ENCODE peak calls at places on chromosomes 11 and 22, in six cellular contexts. Q is foreskin fibroblast, Z is astrocyte of the spinal cord, P is GM13976, V is BJ, K is chondrocyte. X is an unnamed sample.

GRCh38 chr11:115636686-115637555 is 132.7 kb upstream of the CADM1 start:
- DNase-seq in Q (no peak), Z (no peak), P (no peak), V (no peak), K (no peak), X (no peak)

GRCh38 chr11:19953909-19954308 is 206.4 kb downstream of the DBX1 start:
- DNase-seq in Q (peak; percentile 70), Z (peak; percentile 94), P (no peak), V (no peak), K (no peak), X (no peak)

GRCh38 chr11:1341928-1342524 is 32.6 kb upstream of the TOLLIP start:
- DNase-seq in Q (peak; percentile 19), Z (no peak), P (no peak), V (no peak), K (no peak), X (no peak)

GRCh38 chr22:26318975-26319374 is 110.1 kb upstream of the ASPHD2 start:
- DNase-seq in Q (peak; percentile 22), Z (no peak), P (no peak), V (no peak), K (no peak), X (no peak)

GRCh38 chr11:69321877-69322350 is 28.0 kb downstream of the MYEOV start:
- DNase-seq in Q (peak; percentile 95), Z (peak; percentile 93), P (no peak), V (peak; percentile 82), K (peak; percentile 47), X (peak; percentile 27)

GRCh38 chr11:83220279-83220678 is 26.8 kb downstream of the ANKRD42 start:
- DNase-seq in Q (no peak), Z (no peak), P (no peak), V (no peak), K (no peak), X (no peak)

GRCh38 chr11:41985799-41986198 is 526.3 kb upstream of the LRRC4C start:
- DNase-seq in Q (no peak), Z (no peak), P (no peak), V (no peak), K (no peak), X (no peak)

GRCh38 chr22:44382461-44383038 is 69.8 kb upstream of the SHISAL1 start:
- DNase-seq in Q (no peak), Z (peak; percentile 10), P (no peak), V (no peak), K (peak; percentile 82), X (no peak)

GRCh38 chr11:82756765-82757650 is 23.3 kb upstream of the FAM181B start:
- DNase-seq in Q (no peak), Z (no peak), P (no peak), V (no peak), K (no peak), X (no peak)

GRCh38 chr11:122803716-122804115 is 34.6 kb upstream of the CRTAM start:
- DNase-seq in Q (no peak), Z (no peak), P (no peak), V (no peak), K (no peak), X (no peak)

GRCh38 chr22:29069476-29069875 is 3.4 kb upstream of the KREMEN1 start:
- DNase-seq in Q (no peak), Z (no peak), P (no peak), V (no peak), K (no peak), X (no peak)

GRCh38 chr11:83326326-83326725 is 40.2 kb upstream of the CCDC90B start:
- DNase-seq in Q (no peak), Z (no peak), P (no peak), V (no peak), K (no peak), X (no peak)

GRCh38 chr11:58579192-58580129 is 598 bp downstream of the ZFP91 start:
- DNase-seq in Q (peak; percentile 87), Z (peak; percentile 90), P (peak; percentile 72), V (peak; percentile 34), K (peak; percentile 96), X (peak; percentile 80)

GRCh38 chr11:103683581-103683980 is 352.9 kb upstream of the DDI1 start:
- DNase-seq in Q (no peak), Z (peak; percentile 46), P (no peak), V (no peak), K (no peak), X (no peak)

GRCh38 chr11:16896716-16897115 is 117.5 kb downstream of the PLEKHA7 start:
- DNase-seq in Q (no peak), Z (no peak), P (no peak), V (no peak), K (no peak), X (no peak)

GRCh38 chr22:41910599-41911291 is 4.1 kb downstream of the SHISA8 start:
- DNase-seq in Q (peak; percentile 20), Z (no peak), P (no peak), V (no peak), K (no peak), X (no peak)

GRCh38 chr11:106503901-106504300 is 426.4 kb downstream of the AASDHPPT start:
- DNase-seq in Q (no peak), Z (peak; percentile 9), P (no peak), V (no peak), K (no peak), X (no peak)

GRCh38 chr22:50715250-50715649 is 22.8 kb upstream of the ACR start:
- DNase-seq in Q (no peak), Z (no peak), P (no peak), V (no peak), K (peak; percentile 74), X (no peak)

GRCh38 chr11:102254047-102254446 is 63.2 kb upstream of the BIRC3 start:
- DNase-seq in Q (no peak), Z (no peak), P (no peak), V (no peak), K (no peak), X (no peak)
- TF ChIP-seq CTCF in Q (no peak), Z (no peak), P (no peak), V (no peak), K (peak; percentile 60), X (no peak)

GRCh38 chr11:79159657-79160450 is 281.0 kb downstream of the TENM4 start:
- DNase-seq in Q (no peak), Z (no peak), P (no peak), V (no peak), K (no peak), X (no peak)
- TF ChIP-seq CTCF in Q (no peak), Z (peak; percentile 18), P (no peak), V (peak; percentile 18), K (peak; percentile 73), X (peak; percentile 13)

GRCh38 chr22:31816750-31817149 is 62.9 kb downstream of the DEPDC5 start:
- DNase-seq in Q (no peak), Z (no peak), P (no peak), V (no peak), K (no peak), X (no peak)

GRCh38 chr22:31818481-31819392 is 64.9 kb downstream of the DEPDC5 start:
- DNase-seq in Q (no peak), Z (peak; percentile 52), P (no peak), V (no peak), K (no peak), X (peak; percentile 12)

GRCh38 chr22:31812977-31813605 is 59.3 kb downstream of the DEPDC5 start:
- DNase-seq in Q (no peak), Z (no peak), P (no peak), V (no peak), K (no peak), X (no peak)

GRCh38 chr22:31820655-31821054 is 66.8 kb downstream of the DEPDC5 start:
- DNase-seq in Q (no peak), Z (no peak), P (no peak), V (no peak), K (no peak), X (peak; percentile 20)

DNA sequence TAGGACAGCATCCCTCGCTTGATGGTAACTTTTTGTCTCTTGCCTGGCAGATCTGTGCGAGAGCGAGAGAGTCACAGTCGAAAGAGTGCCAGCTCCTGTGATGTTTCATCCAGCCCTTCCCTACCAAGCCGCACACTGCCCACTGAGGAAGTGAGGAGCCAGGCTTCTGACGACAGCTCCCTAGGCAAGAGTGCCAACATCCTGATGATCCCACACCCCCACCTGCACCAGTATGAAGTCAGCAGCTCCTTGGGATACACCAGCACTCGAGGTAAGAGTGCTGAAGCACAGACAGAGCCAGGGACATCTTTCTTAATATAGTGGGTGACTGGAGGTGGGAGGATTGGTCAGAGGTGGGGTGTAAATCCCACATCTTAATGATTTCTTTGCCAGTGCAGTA is 61.1 kb downstream of the DEPDC5 start:
- DNase-seq in Q (no peak), Z (no peak), P (no peak), V (no peak), K (no peak), X (no peak)
- TF ChIP-seq CTCF in Q (no peak), Z (no peak), P (no peak), V (no peak), K (no peak), X (no peak)

GRCh38 chr11:118430956-118431355 is 5.3 kb upstream of the KMT2A start:
- DNase-seq in Q (no peak), Z (no peak), P (no peak), V (no peak), K (no peak), X (no peak)
- TF ChIP-seq CTCF in Q (no peak), Z (peak; percentile 16), P (no peak), V (no peak), K (no peak), X (no peak)

DNA sequence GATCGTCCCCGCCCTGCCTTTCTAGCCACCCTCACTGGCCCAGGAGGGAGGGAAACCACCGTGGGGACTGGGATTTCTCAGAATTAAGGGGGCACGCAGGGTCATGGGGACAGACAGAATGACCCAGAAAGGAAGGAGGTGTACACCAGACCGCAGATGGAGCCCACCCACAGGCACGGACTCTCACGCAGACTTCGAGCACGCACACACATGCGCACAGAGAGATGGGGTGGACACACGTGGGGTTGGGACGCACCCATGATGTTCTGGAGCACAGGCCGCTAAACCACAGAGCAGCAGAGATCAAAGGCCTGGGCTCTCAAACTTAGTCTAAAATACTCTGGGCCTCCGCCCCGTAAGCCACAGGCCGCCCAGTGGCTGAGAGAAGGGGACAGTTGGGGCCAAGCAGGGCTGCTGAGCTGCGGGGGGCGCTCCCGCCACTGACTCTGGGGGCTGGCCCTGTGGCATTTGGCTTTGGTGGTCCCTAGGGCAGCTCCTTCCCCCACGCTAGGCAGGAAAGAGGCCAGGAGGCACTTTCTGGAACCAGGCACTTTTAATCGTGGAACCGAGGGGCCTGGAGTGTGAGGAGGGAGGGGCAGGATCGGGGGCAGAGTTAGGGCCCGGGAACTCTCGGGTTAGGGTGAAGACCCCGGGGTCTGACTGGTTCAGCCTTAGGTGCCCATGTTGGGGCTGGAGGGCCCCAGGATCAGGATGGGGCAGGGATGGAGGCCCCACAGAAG is 1.5 kb downstream of the IFITM5 start:
- DNase-seq in Q (peak; percentile 40), Z (no peak), P (no peak), V (no peak), K (peak; percentile 58), X (no peak)
- TF ChIP-seq CTCF in Q (no peak), Z (no peak), P (no peak), V (no peak), K (no peak), X (no peak)

DNA sequence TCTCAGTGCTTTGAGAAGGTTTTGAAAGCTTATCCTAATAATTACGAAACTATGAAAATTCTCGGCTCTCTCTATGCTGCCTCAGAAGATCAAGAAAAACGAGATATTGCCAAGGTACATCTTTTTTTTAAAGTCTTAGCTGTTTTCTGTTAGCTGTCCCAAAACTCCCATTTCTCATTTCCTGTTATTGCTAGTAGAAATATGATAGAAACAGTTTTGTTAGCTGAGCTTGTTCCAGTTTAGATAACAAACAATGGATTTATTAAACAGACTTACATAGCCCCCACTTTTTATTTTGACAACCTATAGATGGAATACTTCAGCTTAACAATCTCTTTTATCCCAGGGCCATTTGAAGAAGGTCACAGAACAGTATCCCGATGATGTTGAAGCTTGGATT is 12.7 kb downstream of the CTR9 start:
- DNase-seq in Q (no peak), Z (no peak), P (no peak), V (no peak), K (no peak), X (no peak)
- TF ChIP-seq CTCF in Q (no peak), Z (no peak), P (no peak), V (no peak), K (no peak), X (no peak)

GRCh38 chr11:134339756-134340155 is 8.0 kb downstream of the GLB1L2 start:
- DNase-seq in Q (no peak), Z (no peak), P (no peak), V (no peak), K (no peak), X (no peak)
- TF ChIP-seq CTCF in Q (no peak), Z (no peak), P (no peak), V (no peak), K (no peak), X (no peak)

X was measured in AG09319.